ENCODE peak calls at places on chromosome 21, in seven cellular contexts. One of them, this sample, is unnamed.

GRCh38 chr21:38326429-38326828 is 69.6 kb downstream of the KCNJ15 start:
- DNase-seq in breast epithelium: no peak
- DNase-seq in MM.1S: no peak
- DNase-seq in IMR-90: no peak
- DNase-seq in brain microvascular endothelial cell: no peak
- DNase-seq in H1: no peak
- DNase-seq in mesothelial cell of epicardium: no peak
- DNase-seq in this sample: no peak

GRCh38 chr21:15682977-15683376 is 46.8 kb upstream of the USP25 start:
- DNase-seq in H1: no peak
- DNase-seq in mesothelial cell of epicardium: no peak
- DNase-seq in MM.1S: no peak
- DNase-seq in brain microvascular endothelial cell: no peak
- DNase-seq in breast epithelium: no peak
- DNase-seq in IMR-90: peak; percentile 57
- DNase-seq in this sample: no peak

GRCh38 chr21:33712022-33712803 is 69.9 kb downstream of the ITSN1 start:
- DNase-seq in breast epithelium: no peak
- DNase-seq in mesothelial cell of epicardium: no peak
- DNase-seq in brain microvascular endothelial cell: no peak
- DNase-seq in IMR-90: no peak
- DNase-seq in H1: no peak
- DNase-seq in MM.1S: peak; percentile 89
- DNase-seq in this sample: no peak

GRCh38 chr21:34132905-34133304 is 59.5 kb downstream of the MRPS6 start:
- DNase-seq in brain microvascular endothelial cell: no peak
- DNase-seq in breast epithelium: no peak
- DNase-seq in H1: peak; percentile 19
- DNase-seq in MM.1S: no peak
- DNase-seq in mesothelial cell of epicardium: no peak
- DNase-seq in IMR-90: no peak
- DNase-seq in this sample: no peak

GRCh38 chr21:38669186-38669585 is 136.5 kb upstream of the ETS2 start:
- DNase-seq in H1: no peak
- DNase-seq in breast epithelium: no peak
- DNase-seq in IMR-90: peak; percentile 30
- DNase-seq in brain microvascular endothelial cell: peak; percentile 8
- DNase-seq in mesothelial cell of epicardium: no peak
- DNase-seq in MM.1S: peak; percentile 44
- DNase-seq in this sample: no peak

GRCh38 chr21:34885125-34885524 is 164.0 kb downstream of the RUNX1 start:
- DNase-seq in brain microvascular endothelial cell: no peak
- DNase-seq in IMR-90: no peak
- DNase-seq in mesothelial cell of epicardium: no peak
- DNase-seq in H1: no peak
- DNase-seq in breast epithelium: no peak
- DNase-seq in MM.1S: no peak
- DNase-seq in this sample: no peak

GRCh38 chr21:34592120-34592561 is 22.8 kb downstream of the RCAN1 start:
- DNase-seq in breast epithelium: no peak
- DNase-seq in mesothelial cell of epicardium: no peak
- DNase-seq in brain microvascular endothelial cell: peak; percentile 9
- DNase-seq in IMR-90: peak; percentile 48
- DNase-seq in MM.1S: no peak
- DNase-seq in H1: no peak
- DNase-seq in this sample: no peak

GRCh38 chr21:27036736-27037301 is 69.9 kb upstream of the ADAMTS5 start:
- DNase-seq in H1: no peak
- DNase-seq in IMR-90: peak; percentile 30
- DNase-seq in breast epithelium: no peak
- DNase-seq in mesothelial cell of epicardium: no peak
- DNase-seq in MM.1S: no peak
- DNase-seq in brain microvascular endothelial cell: no peak
- DNase-seq in this sample: no peak

GRCh38 chr21:28439852-28440251 is 552.8 kb downstream of the LTN1 start:
- DNase-seq in IMR-90: peak; percentile 73
- DNase-seq in H1: no peak
- DNase-seq in MM.1S: no peak
- DNase-seq in breast epithelium: no peak
- DNase-seq in mesothelial cell of epicardium: no peak
- DNase-seq in brain microvascular endothelial cell: no peak
- DNase-seq in this sample: no peak

GRCh38 chr21:35573472-35574389 is 486.6 kb downstream of the SETD4 start:
- DNase-seq in H1: no peak
- DNase-seq in IMR-90: peak; percentile 69
- DNase-seq in MM.1S: no peak
- DNase-seq in mesothelial cell of epicardium: no peak
- DNase-seq in breast epithelium: no peak
- DNase-seq in brain microvascular endothelial cell: no peak
- DNase-seq in this sample: no peak

GRCh38 chr21:15566692-15567091 is 163.1 kb upstream of the USP25 start:
- DNase-seq in H1: no peak
- DNase-seq in mesothelial cell of epicardium: no peak
- DNase-seq in MM.1S: no peak
- DNase-seq in brain microvascular endothelial cell: no peak
- DNase-seq in breast epithelium: no peak
- DNase-seq in IMR-90: no peak
- DNase-seq in this sample: no peak

GRCh38 chr21:17576080-17576835 is 36.4 kb downstream of the BTG3 start:
- DNase-seq in IMR-90: no peak
- DNase-seq in H1: no peak
- DNase-seq in mesothelial cell of epicardium: no peak
- DNase-seq in brain microvascular endothelial cell: no peak
- DNase-seq in MM.1S: no peak
- DNase-seq in breast epithelium: no peak
- DNase-seq in this sample: no peak

GRCh38 chr21:28445081-28445830 is 547.4 kb downstream of the LTN1 start:
- DNase-seq in IMR-90: peak; percentile 91
- DNase-seq in brain microvascular endothelial cell: peak; percentile 52
- DNase-seq in mesothelial cell of epicardium: no peak
- DNase-seq in breast epithelium: no peak
- DNase-seq in MM.1S: no peak
- DNase-seq in H1: no peak
- DNase-seq in this sample: no peak

GRCh38 chr21:31201548-31201947 is 142.5 kb downstream of the TIAM1 start:
- DNase-seq in MM.1S: no peak
- DNase-seq in H1: no peak
- DNase-seq in brain microvascular endothelial cell: peak; percentile 68
- DNase-seq in mesothelial cell of epicardium: no peak
- DNase-seq in breast epithelium: no peak
- DNase-seq in IMR-90: peak; percentile 50
- DNase-seq in this sample: no peak

GRCh38 chr21:39809936-39810335 is 57.3 kb upstream of the PCP4 start:
- DNase-seq in MM.1S: no peak
- DNase-seq in breast epithelium: no peak
- DNase-seq in H1: no peak
- DNase-seq in mesothelial cell of epicardium: no peak
- DNase-seq in IMR-90: no peak
- DNase-seq in brain microvascular endothelial cell: no peak
- DNase-seq in this sample: no peak

GRCh38 chr21:27155130-27155500 is 188.2 kb upstream of the ADAMTS5 start:
- DNase-seq in H1: no peak
- DNase-seq in mesothelial cell of epicardium: no peak
- DNase-seq in breast epithelium: no peak
- DNase-seq in IMR-90: no peak
- DNase-seq in brain microvascular endothelial cell: no peak
- DNase-seq in MM.1S: no peak
- DNase-seq in this sample: no peak

GRCh38 chr21:44911384-44912157 is 9.1 kb downstream of the ITGB2 start:
- DNase-seq in H1: no peak
- DNase-seq in breast epithelium: peak; percentile 89
- DNase-seq in MM.1S: no peak
- DNase-seq in mesothelial cell of epicardium: no peak
- DNase-seq in IMR-90: no peak
- DNase-seq in brain microvascular endothelial cell: no peak
- DNase-seq in this sample: no peak
- TF ChIP-seq CTCF in H1: no peak
- TF ChIP-seq CTCF in breast epithelium: peak; percentile 70
- TF ChIP-seq CTCF in MM.1S: peak; percentile 57
- TF ChIP-seq CTCF in mesothelial cell of epicardium: no peak
- TF ChIP-seq CTCF in IMR-90: no peak
- TF ChIP-seq CTCF in brain microvascular endothelial cell: peak; percentile 25
- TF ChIP-seq CTCF in this sample: no peak

DNA sequence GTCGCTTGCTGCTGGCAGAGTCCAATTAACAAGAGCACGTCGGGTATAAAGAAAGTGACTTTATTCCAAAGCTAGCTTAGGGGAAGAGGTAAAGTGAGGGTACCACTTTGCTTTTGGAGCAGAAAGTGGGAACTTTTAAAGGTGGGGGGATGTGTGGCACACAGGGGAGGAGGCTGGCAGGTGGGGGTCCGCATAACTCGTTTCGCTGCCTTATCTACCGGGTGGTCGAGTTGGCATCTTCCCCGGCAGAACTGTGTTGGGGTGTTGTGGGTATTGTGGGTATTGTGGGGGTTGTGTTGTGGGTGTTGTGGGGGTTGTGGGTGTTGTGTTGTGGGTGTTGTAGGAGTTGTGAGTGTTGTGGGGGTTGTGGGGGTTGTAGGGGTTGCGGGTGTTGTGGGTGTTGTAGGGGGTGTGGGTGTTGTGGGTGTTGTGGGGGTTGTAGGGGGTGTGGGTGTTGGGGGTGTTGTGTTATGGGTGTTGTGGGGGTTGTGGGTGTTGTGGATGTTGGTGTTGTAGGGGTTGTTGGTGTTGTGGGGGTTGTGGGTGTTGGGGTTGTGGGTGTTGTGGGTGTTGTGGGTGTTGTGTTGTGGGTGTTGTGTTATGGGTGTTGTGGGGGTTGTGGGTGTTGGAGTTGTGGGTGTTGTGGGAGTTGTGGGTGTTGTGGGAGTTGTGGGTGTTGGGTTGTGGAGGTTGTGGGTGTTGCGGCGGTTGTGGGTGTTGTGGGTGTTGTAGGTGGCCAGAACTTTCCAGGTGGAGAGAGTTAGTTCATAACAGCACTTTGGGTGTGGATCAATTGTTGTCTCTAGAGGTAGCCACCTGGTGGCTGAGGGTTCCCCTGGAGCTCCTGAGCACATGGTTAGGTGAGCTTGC is 52.7 kb downstream of the AGPAT3 start:
- DNase-seq in IMR-90: no peak
- DNase-seq in brain microvascular endothelial cell: no peak
- DNase-seq in breast epithelium: no peak
- DNase-seq in MM.1S: peak; percentile 82
- DNase-seq in H1: no peak
- DNase-seq in mesothelial cell of epicardium: no peak
- DNase-seq in this sample: no peak
- TF ChIP-seq CTCF in IMR-90: no peak
- TF ChIP-seq CTCF in brain microvascular endothelial cell: no peak
- TF ChIP-seq CTCF in breast epithelium: peak; percentile 10
- TF ChIP-seq CTCF in MM.1S: peak; percentile 59
- TF ChIP-seq CTCF in H1: no peak
- TF ChIP-seq CTCF in mesothelial cell of epicardium: no peak
- TF ChIP-seq CTCF in this sample: no peak

GRCh38 chr21:41361786-41362604 is at the start of gene MX2:
- DNase-seq in IMR-90: peak; percentile 81
- DNase-seq in mesothelial cell of epicardium: peak; percentile 37
- DNase-seq in breast epithelium: peak; percentile 54
- DNase-seq in MM.1S: peak; percentile 89
- DNase-seq in brain microvascular endothelial cell: peak; percentile 40
- DNase-seq in H1: no peak
- DNase-seq in this sample: no peak

GRCh38 chr21:41363370-41364270 is 1.8 kb downstream of the MX2 start:
- DNase-seq in H1: no peak
- DNase-seq in brain microvascular endothelial cell: no peak
- DNase-seq in MM.1S: no peak
- DNase-seq in breast epithelium: no peak
- DNase-seq in IMR-90: no peak
- DNase-seq in mesothelial cell of epicardium: peak; percentile 26
- DNase-seq in this sample: no peak

GRCh38 chr21:41365377-41366107 is 3.7 kb downstream of the MX2 start:
- DNase-seq in breast epithelium: no peak
- DNase-seq in mesothelial cell of epicardium: peak; percentile 6
- DNase-seq in MM.1S: no peak
- DNase-seq in brain microvascular endothelial cell: no peak
- DNase-seq in IMR-90: no peak
- DNase-seq in H1: no peak
- DNase-seq in this sample: no peak

GRCh38 chr21:41362605-41363369 is 960 bp downstream of the MX2 start:
- DNase-seq in IMR-90: no peak
- DNase-seq in mesothelial cell of epicardium: peak; percentile 13
- DNase-seq in MM.1S: no peak
- DNase-seq in H1: no peak
- DNase-seq in brain microvascular endothelial cell: no peak
- DNase-seq in breast epithelium: no peak
- DNase-seq in this sample: no peak

DNA sequence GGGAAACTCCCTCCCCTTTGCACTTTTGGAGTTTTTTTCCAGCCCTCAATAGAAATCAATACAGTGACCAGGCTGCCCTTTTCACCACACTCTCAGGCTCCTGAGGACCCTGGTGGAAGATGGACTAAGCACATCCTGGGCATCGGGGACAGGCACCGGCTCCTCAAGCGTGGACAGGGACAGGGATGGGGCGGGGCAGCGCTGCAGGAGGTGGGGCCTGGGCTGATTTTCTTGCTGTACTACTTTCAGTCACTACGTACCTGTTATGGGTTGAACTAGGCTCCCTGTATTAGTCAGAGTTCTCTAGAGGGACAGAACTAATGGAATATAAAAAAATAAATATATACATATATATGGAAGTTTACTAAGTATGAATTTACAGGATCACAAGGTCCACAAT is 2.5 kb downstream of the MX2 start:
- DNase-seq in IMR-90: no peak
- DNase-seq in MM.1S: no peak
- DNase-seq in breast epithelium: no peak
- DNase-seq in brain microvascular endothelial cell: no peak
- DNase-seq in H1: no peak
- DNase-seq in mesothelial cell of epicardium: no peak
- DNase-seq in this sample: no peak
- TF ChIP-seq CTCF in IMR-90: no peak
- TF ChIP-seq CTCF in MM.1S: no peak
- TF ChIP-seq CTCF in breast epithelium: no peak
- TF ChIP-seq CTCF in brain microvascular endothelial cell: no peak
- TF ChIP-seq CTCF in H1: no peak
- TF ChIP-seq CTCF in mesothelial cell of epicardium: no peak
- TF ChIP-seq CTCF in this sample: no peak

GRCh38 chr21:41509733-41510132 is 1.8 kb upstream of the TMPRSS2 start:
- DNase-seq in MM.1S: no peak
- DNase-seq in mesothelial cell of epicardium: no peak
- DNase-seq in breast epithelium: no peak
- DNase-seq in IMR-90: no peak
- DNase-seq in H1: no peak
- DNase-seq in brain microvascular endothelial cell: no peak
- DNase-seq in this sample: no peak

GRCh38 chr21:41507521-41508414 is at the start of gene TMPRSS2:
- DNase-seq in brain microvascular endothelial cell: no peak
- DNase-seq in IMR-90: no peak
- DNase-seq in breast epithelium: peak; percentile 70
- DNase-seq in H1: peak; percentile 78
- DNase-seq in MM.1S: no peak
- DNase-seq in mesothelial cell of epicardium: peak; percentile 48
- DNase-seq in this sample: no peak

GRCh38 chr21:41506526-41507520 is 1.1 kb downstream of the TMPRSS2 start:
- DNase-seq in mesothelial cell of epicardium: peak; percentile 44
- DNase-seq in brain microvascular endothelial cell: no peak
- DNase-seq in breast epithelium: peak; percentile 72
- DNase-seq in MM.1S: no peak
- DNase-seq in IMR-90: no peak
- DNase-seq in H1: peak; percentile 77
- DNase-seq in this sample: peak; percentile 20

GRCh38 chr21:41509206-41509496 is 1.2 kb upstream of the TMPRSS2 start:
- DNase-seq in mesothelial cell of epicardium: no peak
- DNase-seq in brain microvascular endothelial cell: no peak
- DNase-seq in MM.1S: no peak
- DNase-seq in IMR-90: no peak
- DNase-seq in breast epithelium: no peak
- DNase-seq in H1: no peak
- DNase-seq in this sample: no peak

GRCh38 chr21:41508415-41509205 is 652 bp upstream of the TMPRSS2 start:
- DNase-seq in brain microvascular endothelial cell: no peak
- DNase-seq in breast epithelium: no peak
- DNase-seq in MM.1S: no peak
- DNase-seq in mesothelial cell of epicardium: no peak
- DNase-seq in IMR-90: no peak
- DNase-seq in H1: peak; percentile 76
- DNase-seq in this sample: no peak
- TF ChIP-seq CTCF in brain microvascular endothelial cell: no peak
- TF ChIP-seq CTCF in breast epithelium: no peak
- TF ChIP-seq CTCF in MM.1S: no peak
- TF ChIP-seq CTCF in mesothelial cell of epicardium: no peak
- TF ChIP-seq CTCF in IMR-90: no peak
- TF ChIP-seq CTCF in H1: no peak
- TF ChIP-seq CTCF in this sample: no peak